ENCODE peak calls at places on chromosomes 13 and 19, in six cellular contexts. S, W, Q, A, P and N are unnamed samples.

GRCh38 chr13:30755678-30756077 is 20.3 kb downstream of the ALOX5AP start:
- DNase-seq in S (no peak), W (no peak), A (no peak), P (no peak), Q (no peak), N (no peak)

GRCh38 chr13:33490461-33491327 is 205.1 kb upstream of the STARD13 start:
- DNase-seq in S (no peak), W (no peak), A (no peak), P (no peak), Q (no peak), N (no peak)

GRCh38 chr19:53982611-53983010 is 8.8 kb upstream of the CACNG6 start:
- DNase-seq in Q (peak), S (no peak), A (peak), P (no peak), W (no peak), N (no peak)

GRCh38 chr19:35986664-35987570 is 8.1 kb upstream of the SDHAF1 start:
- DNase-seq in W (no peak), S (no peak), P (peak), Q (peak), A (peak), N (no peak)

GRCh38 chr13:92602560-92602959 is 624.0 kb upstream of the GPC6 start:
- DNase-seq in S (no peak), W (no peak), Q (no peak), A (no peak), P (no peak), N (no peak)

GRCh38 chr13:39038569-39038898 is 278 bp downstream of the NHLRC3 start:
- DNase-seq in Q (peak), P (peak), S (no peak), A (peak), W (no peak), N (peak)

GRCh38 chr13:59230484-59231264 is 933.1 kb downstream of the DIAPH3 start:
- DNase-seq in P (no peak), A (no peak), S (no peak), W (no peak), Q (no peak), N (no peak)

GRCh38 chr19:55146648-55147218 is 2.3 kb downstream of the TNNT1 start:
- DNase-seq in W (no peak), Q (peak), P (no peak), S (no peak), A (no peak), N (no peak)

GRCh38 chr19:39409207-39409885 is 2.7 kb downstream of the ZFP36 start:
- DNase-seq in A (peak), W (no peak), P (peak), Q (peak), S (no peak), N (peak)

GRCh38 chr19:55112781-55113569 is 4.5 kb downstream of the PPP1R12C start:
- DNase-seq in A (no peak), W (no peak), S (no peak), Q (no peak), P (peak), N (no peak)

GRCh38 chr13:79128158-79128557 is 277.9 kb downstream of the RBM26 start:
- DNase-seq in Q (no peak), A (peak), S (no peak), P (no peak), W (no peak), N (no peak)

GRCh38 chr19:38655148-38655824 is 7.8 kb downstream of the ACTN4 start:
- DNase-seq in P (no peak), A (no peak), Q (no peak), W (no peak), S (no peak), N (no peak)